ENCODE peak calls at places on chromosomes 3 and 15, in eight cellular contexts. S is NB4, E is HCT116, M is A549, D is HepG2, X is H1, R is K562, L is GM12878. G is an unnamed sample.

GRCh38 chr15:29429584-29429983 is 160.0 kb upstream of the NSMCE3 start:
- DNase-seq in S (no peak), E (no peak), M (no peak), D (no peak), X (no peak), R (no peak), L (no peak), G (no peak)

GRCh38 chr3:123344941-123345594 is 103.8 kb downstream of the ADCY5 start:
- DNase-seq in S (no peak), E (no peak), M (no peak), D (no peak), X (no peak), R (no peak), L (no peak), G (no peak)

GRCh38 chr15:80289558-80290277 is 37.7 kb upstream of the CTXND1 start:
- DNase-seq in S (no peak), E (no peak), M (no peak), D (no peak), X (no peak), R (no peak), L (no peak), G (no peak)

GRCh38 chr15:26037369-26037768 is 174.2 kb upstream of the ATP10A start:
- DNase-seq in S (no peak), E (no peak), M (no peak), D (no peak), X (no peak), R (no peak), L (no peak), G (no peak)

GRCh38 chr3:116446037-116446436 is 750 bp upstream of the LSAMP start:
- DNase-seq in S (no peak), E (no peak), M (no peak), D (no peak), X (no peak), R (no peak), L (no peak), G (no peak)

GRCh38 chr3:171979081-171979480 is 60.3 kb upstream of the FNDC3B start:
- DNase-seq in S (peak), E (no peak), M (no peak), D (no peak), X (no peak), R (no peak), L (no peak), G (no peak)

GRCh38 chr3:58387650-58388546 is 45.7 kb downstream of the PDHB start:
- DNase-seq in S (no peak), E (no peak), M (no peak), D (no peak), X (no peak), R (no peak), L (no peak), G (peak)

GRCh38 chr3:71162221-71162620 is 421.3 kb downstream of the FOXP1 start:
- DNase-seq in S (no peak), E (no peak), M (no peak), D (no peak), X (no peak), R (no peak), L (no peak), G (no peak)

GRCh38 chr15:55481842-55482241 is 26.2 kb downstream of the DNAAF4 start:
- DNase-seq in S (no peak), E (no peak), M (no peak), D (no peak), X (no peak), R (no peak), L (no peak), G (no peak)

GRCh38 chr15:37115538-37115937 is 15.2 kb upstream of the MEIS2 start:
- DNase-seq in S (no peak), E (no peak), M (no peak), D (no peak), X (no peak), R (no peak), L (no peak), G (no peak)

GRCh38 chr15:51907136-51907862 is 64.3 kb downstream of the LEO1 start:
- DNase-seq in S (no peak), E (peak), M (peak), D (peak), X (no peak), R (peak), L (no peak), G (no peak)

GRCh38 chr3:159829056-159829995 is 159.3 kb upstream of the IL12A start:
- DNase-seq in S (peak), E (peak), M (no peak), D (peak), X (no peak), R (no peak), L (no peak), G (peak)

GRCh38 chr3:69181592-69182211 is 59.3 kb upstream of the LMOD3 start:
- DNase-seq in S (no peak), E (no peak), M (no peak), D (peak), X (no peak), R (no peak), L (no peak), G (peak)

GRCh38 chr3:46564190-46565112 is 1.7 kb downstream of the LRRC2 start:
- DNase-seq in S (no peak), E (no peak), M (no peak), D (no peak), X (peak), R (no peak), L (no peak), G (no peak)
- TF ChIP-seq MAX in S (no peak), E (no peak), M (no peak), D (no peak), X (no peak), R (no peak), L (no peak), G (no peak)

GRCh38 chr3:184554470-184554869 is 7.1 kb upstream of the EPHB3 start:
- DNase-seq in S (no peak), E (no peak), M (no peak), D (no peak), X (no peak), R (no peak), L (no peak), G (no peak)
- TF ChIP-seq POLR2A in S (no peak), E (no peak), M (no peak), D (no peak), X (no peak), R (no peak), L (no peak), G (no peak)

DNA sequence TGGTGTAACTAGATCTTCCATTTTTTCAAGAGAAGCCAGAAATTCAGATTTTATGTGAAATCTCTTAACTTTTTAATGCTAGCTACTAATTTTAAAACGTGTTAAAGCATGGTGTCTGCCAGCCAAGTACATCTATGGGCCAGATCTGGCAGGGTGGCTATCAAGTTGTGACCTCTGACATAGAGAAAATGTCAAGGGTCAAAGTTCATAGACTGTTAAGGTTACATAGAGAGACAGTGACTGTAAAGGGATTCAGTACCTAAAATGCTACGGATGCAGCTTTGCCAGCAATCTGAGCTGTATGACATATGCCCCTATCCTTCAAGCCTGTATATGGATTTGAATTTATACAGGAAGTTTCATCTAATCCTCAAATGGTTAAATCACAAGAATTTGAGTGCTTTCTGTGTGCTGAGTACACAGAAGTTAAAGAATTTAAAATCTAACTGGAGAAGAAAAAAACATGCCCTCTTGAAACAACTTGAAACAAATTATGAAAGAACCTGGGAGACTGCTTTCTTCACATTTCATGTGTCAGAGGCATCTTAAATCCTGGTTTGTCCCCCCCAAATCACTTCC is 989 bp upstream of the ARHGAP31 start:
- DNase-seq in S (no peak), E (no peak), M (no peak), D (no peak), X (no peak), R (no peak), L (no peak), G (peak)
- H3K4me3 ChIP-seq in S (peak), E (peak), M (peak), D (no peak), X (peak), R (no peak), L (peak), G (peak)

GRCh38 chr3:56987238-56987932 is 73.1 kb upstream of the SPATA12 start:
- DNase-seq in S (peak), E (no peak), M (no peak), D (no peak), X (no peak), R (no peak), L (no peak), G (peak)
- TF ChIP-seq MAX in S (no peak), E (no peak), M (no peak), D (no peak), X (no peak), R (no peak), L (no peak), G (no peak)

GRCh38 chr15:90883971-90884718 is at the start of gene FES:
- DNase-seq in S (peak), E (no peak), M (no peak), D (no peak), X (peak), R (no peak), L (no peak), G (peak)
- TF ChIP-seq POLR2A in S (peak), E (no peak), M (no peak), D (no peak), X (no peak), R (no peak), L (peak), G (peak)

GRCh38 chr3:37266809-37267208 is 92.4 kb upstream of the LRRFIP2 start:
- DNase-seq in S (no peak), E (no peak), M (no peak), D (no peak), X (no peak), R (no peak), L (no peak), G (no peak)
- H3K4me3 ChIP-seq in S (no peak), E (no peak), M (no peak), D (no peak), X (no peak), R (no peak), L (no peak), G (no peak)